ENCODE peak calls at places on chromosomes 3 and 15, in five cellular contexts. X, O, E, H and C are unnamed samples.

GRCh38 chr3:71103430-71103881 is 480.1 kb downstream of the FOXP1 start:
- DNase-seq in X (peak), O (no peak), H (peak), E (no peak), C (peak)

GRCh38 chr3:73024836-73025235 is 28.2 kb downstream of the PPP4R2 start:
- DNase-seq in H (peak), O (peak), X (no peak), E (no peak), C (no peak)

GRCh38 chr3:115931581-115931980 is 308.3 kb downstream of the GAP43 start:
- DNase-seq in O (no peak), X (no peak), H (peak), E (no peak), C (peak)

GRCh38 chr3:154844863-154845262 is 235.3 kb upstream of the MME start:
- DNase-seq in X (no peak), O (no peak), E (no peak), H (no peak), C (no peak)

GRCh38 chr3:45064512-45065372 is 38.6 kb downstream of the CLEC3B start:
- DNase-seq in O (peak), H (peak), X (peak), E (no peak), C (peak)

GRCh38 chr3:52204337-52205073 is 6.5 kb downstream of the ALAS1 start:
- DNase-seq in O (no peak), E (no peak), X (no peak), H (peak), C (peak)

GRCh38 chr15:89416339-89417183 is 79.8 kb downstream of the RHCG start:
- DNase-seq in H (peak), E (peak), X (peak), O (peak), C (peak)

GRCh38 chr3:184772667-184773272 is 39.2 kb upstream of the VPS8 start:
- DNase-seq in X (no peak), O (no peak), E (no peak), H (no peak), C (no peak)

GRCh38 chr3:11367116-11367781 is 95.1 kb downstream of the ATG7 start:
- DNase-seq in E (peak), O (no peak), H (peak), X (peak), C (peak)

GRCh38 chr15:52559583-52559982 is 9.2 kb downstream of the ARPP19 start:
- DNase-seq in X (peak), O (no peak), H (no peak), E (no peak), C (peak)

GRCh38 chr15:70604671-70605070 is 158.7 kb downstream of the UACA start:
- DNase-seq in X (no peak), E (peak), H (peak), O (no peak), C (peak)

GRCh38 chr3:138284957-138285477 is 44.6 kb downstream of the NME9 start:
- DNase-seq in X (no peak), O (no peak), H (peak), E (peak), C (no peak)

GRCh38 chr3:15326037-15326436 is 6.3 kb downstream of the SH3BP5 start:
- DNase-seq in X (no peak), O (no peak), H (peak), E (no peak), C (peak)

GRCh38 chr3:16658933-16659793 is 53.9 kb upstream of the DAZL start:
- DNase-seq in E (no peak), X (no peak), H (peak), O (no peak), C (no peak)

GRCh38 chr15:84079885-84080777 is 155.4 kb upstream of the GOLGA6L4 start:
- DNase-seq in E (no peak), H (no peak), O (peak), X (peak), C (peak)
- TF ChIP-seq EZH2 in E (peak), H (no peak), O (no peak), X (peak), C (no peak)

DNA sequence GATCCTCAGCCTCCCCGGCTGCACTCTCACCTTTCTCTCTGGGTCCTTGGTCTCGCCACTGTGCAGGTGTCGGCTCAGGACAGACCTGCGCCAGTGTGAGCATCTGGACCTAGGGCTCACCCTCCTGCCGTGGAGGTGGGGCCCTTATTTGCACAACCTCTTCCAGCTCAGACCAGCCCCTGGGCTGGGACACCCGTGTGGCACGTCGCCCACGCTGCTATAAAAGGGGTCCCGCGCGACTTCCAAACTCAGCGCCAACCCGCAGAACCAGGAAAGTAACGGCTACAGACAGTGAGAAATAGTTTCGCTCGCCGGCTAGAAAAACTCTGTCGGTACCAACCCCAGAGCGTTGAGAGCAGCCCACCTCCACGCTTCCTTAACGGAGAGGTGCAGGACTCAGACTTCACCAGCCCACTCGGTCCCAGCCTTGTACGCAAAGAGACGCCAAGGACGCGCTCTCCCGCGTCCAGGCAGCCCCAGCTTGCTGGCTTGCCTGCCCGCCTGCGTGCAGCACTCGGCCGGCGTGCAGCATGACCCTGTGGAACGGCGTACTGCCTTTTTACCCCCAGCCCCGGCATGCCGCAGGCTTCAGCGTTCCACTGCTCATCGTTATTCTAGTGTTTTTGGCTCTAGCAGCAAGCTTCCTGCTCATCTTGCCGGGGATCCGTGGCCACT is at the start of the genes DUOX2 and DUOXA2:
- DNase-seq in H (no peak), O (no peak), X (no peak), E (peak), C (no peak)
- TF ChIP-seq EZH2 in H (no peak), O (no peak), X (peak), E (no peak), C (peak)

GRCh38 chr3:113533534-113533892 is 1.2 kb downstream of the SIDT1 start:
- DNase-seq in O (no peak), E (no peak), H (peak), X (no peak), C (peak)

GRCh38 chr3:113535898-113536297 is 3.5 kb downstream of the SIDT1 start:
- DNase-seq in X (no peak), H (peak), E (peak), O (peak), C (no peak)

GRCh38 chr3:113534365-113534764 is 2.0 kb downstream of the SIDT1 start:
- DNase-seq in H (no peak), X (no peak), O (no peak), E (no peak), C (no peak)

GRCh38 chr3:113531826-113532697 is at the start of gene SIDT1:
- DNase-seq in O (no peak), E (peak), H (peak), X (no peak), C (peak)

DNA sequence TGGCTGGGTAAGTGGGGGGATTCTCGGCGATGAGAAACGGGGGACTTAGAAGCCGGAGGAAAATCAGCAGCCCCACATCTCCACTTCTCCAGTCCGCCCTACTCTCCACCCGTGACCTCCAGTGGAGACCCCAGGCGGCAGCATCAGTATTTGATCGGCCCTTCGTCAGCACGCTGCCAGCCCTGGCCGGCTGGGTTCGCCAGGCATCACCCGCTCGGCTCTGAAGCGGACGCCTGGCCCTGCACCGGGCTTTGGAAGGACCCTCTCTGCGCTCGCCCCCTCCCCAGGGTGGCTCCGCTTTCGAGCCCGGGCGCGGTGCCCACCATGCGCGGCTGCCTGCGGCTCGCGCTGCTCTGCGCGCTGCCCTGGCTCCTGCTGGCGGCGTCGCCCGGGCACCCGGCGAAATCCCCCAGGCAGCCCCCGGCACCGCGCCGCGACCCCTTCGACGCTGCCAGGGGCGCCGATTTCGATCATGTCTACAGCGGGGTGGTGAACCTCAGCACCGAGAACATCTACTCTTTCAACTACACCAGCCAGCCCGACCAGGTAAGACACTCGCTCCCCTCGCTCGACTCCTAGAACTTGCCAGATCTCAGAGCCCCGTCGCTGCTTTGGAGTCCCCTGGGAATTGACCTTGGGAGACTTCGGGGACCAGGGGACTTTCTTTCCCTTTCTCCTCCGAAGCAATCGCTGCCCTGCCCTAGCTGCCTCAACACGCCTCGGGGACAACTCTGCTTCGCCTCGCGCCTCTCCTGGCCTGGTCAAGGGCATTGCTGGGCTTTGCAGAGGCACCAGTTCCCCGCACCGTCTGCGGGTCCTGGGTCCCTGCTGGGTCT is 561 bp downstream of the SIDT1 start:
- DNase-seq in O (no peak), H (peak), E (peak), X (no peak), C (peak)
- TF ChIP-seq EZH2 in O (no peak), H (no peak), E (peak), X (peak), C (peak)

DNA sequence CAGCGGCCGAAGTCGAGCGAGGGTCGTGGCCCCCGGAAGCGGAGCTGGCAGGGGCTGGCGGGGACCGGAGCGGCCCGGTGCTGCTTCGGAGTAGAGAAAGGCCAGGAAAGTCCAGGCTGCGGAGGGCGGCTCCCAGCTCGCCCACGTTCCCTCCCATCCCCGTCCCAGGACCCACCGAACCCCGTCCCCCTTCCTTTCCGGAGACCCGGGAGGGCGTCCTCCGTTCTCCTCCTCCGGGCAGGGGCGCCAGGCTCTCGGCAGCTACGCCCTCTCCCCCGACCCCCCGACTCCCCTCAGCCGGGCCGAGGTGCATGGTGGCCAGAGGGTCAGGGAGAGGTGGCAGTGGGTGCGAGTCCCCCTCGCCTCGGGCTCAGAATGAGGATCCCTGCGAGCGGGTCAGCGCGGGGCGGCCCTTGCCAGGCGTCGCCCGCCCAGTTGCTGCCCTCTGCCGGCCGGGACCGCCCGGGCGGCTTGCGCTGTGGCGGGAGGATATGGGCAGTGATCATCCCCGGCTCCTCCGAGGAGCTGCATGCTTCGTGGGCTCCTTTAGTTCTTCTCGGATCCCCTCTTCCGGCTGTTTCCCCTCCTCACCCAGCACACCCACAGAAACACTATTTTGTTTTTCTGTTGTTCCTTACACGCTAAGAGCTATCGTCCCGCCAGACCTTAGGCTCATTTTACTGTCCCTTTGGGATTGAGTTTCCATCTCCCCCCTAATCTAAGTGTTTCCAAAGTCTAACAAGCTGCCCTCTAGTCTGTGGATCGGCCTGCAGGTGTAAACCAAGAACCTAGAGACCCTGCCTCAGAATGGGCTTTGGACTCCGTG is 744 bp upstream of the ALDH1A2 start:
- DNase-seq in E (peak), H (peak), O (peak), X (peak), C (peak)
- TF ChIP-seq EZH2 in E (peak), H (no peak), O (no peak), X (peak), C (no peak)

DNA sequence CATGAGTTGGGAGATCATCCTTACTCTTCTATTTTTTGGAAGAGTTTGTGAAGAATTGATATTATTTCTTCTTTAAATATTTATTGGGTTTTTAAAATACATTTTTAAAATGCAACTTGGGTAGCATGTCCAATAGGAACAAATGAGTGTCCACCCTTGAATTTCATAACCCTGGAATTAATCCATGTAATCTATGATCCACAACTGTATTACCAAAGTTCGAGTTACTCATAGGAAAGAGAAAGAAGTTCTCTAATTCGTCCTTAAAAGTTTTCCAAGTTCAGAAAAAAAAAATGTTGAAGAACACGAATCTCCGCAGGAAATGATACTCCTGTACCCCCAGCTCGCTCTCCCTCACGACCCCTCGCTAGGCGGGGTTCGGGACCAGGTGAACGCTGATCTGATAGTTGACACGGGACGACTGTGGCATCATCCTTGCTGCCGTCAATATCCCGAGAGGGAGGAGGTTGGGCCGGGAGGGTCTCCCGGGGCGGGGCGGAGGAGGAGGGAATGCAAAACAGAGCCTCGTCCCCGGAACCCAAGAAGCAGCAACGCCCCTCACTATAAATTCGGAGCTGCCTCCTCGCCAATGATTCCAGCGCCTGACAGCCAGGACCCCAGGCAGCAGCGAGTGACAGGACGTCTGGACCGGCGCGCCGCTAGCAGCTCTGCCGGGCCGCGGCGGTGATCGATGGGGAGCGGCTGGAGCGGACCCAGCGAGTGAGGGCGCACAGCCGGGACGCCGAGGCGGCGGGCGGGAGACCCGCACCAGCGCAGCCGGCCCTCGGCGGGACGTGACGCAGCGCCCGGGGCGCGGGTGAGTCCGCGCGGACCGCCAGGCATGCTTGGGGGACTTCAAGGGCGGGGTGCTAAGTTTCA is at the start of gene AGTR1:
- DNase-seq in X (peak), O (no peak), H (no peak), E (peak), C (peak)
- TF ChIP-seq EZH2 in X (no peak), O (no peak), H (peak), E (peak), C (no peak)

GRCh38 chr3:129978123-129978522 is 3.6 kb downstream of the TRH start:
- DNase-seq in E (no peak), H (no peak), O (no peak), X (no peak), C (no peak)

GRCh38 chr3:129972301-129972700 is 2.2 kb upstream of the TRH start:
- DNase-seq in H (no peak), O (no peak), X (no peak), E (no peak), C (no peak)

GRCh38 chr3:129974451-129975331 is at the start of gene TRH:
- DNase-seq in E (no peak), O (no peak), X (no peak), H (no peak), C (no peak)

GRCh38 chr3:129973853-129974252 is 667 bp upstream of the TRH start:
- DNase-seq in X (no peak), E (no peak), H (no peak), O (no peak), C (no peak)

DNA sequence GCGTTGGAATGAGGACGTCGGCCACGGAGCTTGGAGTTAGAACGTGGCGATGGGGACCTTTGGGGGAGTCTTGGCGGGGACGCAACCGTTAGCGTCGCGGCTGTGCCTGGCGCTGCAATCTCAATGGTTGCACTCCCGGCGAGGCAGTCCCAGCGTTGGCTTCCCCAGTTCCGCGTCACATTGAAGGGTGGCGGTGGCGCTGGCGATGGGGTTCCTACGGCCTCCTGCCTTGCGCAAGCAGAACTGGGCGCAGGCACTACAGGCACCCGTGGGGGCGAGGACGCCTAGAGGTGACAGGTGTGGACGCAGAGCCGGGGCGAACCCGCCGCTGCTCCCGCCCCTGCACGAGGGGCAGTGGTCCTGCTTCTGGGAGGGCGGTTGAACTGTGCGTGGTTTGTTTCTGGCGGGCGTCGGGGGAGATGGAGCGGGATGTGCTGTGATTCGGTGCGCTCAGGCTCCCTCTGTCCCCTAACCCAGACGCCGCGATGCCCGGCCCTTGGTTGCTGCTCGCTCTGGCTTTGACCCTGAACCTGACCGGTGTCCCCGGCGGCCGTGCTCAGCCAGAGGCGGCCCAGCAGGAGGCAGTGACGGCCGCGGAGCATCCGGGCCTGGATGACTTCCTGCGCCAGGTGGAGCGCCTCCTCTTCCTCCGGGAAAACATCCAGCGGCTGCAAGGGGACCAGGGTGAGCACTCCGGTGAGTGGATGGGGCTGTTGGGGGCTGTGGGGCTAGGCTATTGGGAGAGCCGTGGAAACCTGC is 991 bp downstream of the TRH start:
- DNase-seq in H (no peak), E (peak), O (no peak), X (no peak), C (peak)
- TF ChIP-seq EZH2 in H (no peak), E (no peak), O (no peak), X (peak), C (peak)

GRCh38 chr15:76061700-76062099 is 1.9 kb downstream of the TMEM266 start:
- DNase-seq in X (no peak), E (no peak), H (no peak), O (no peak), C (no peak)

GRCh38 chr15:76057332-76058000 is 2.3 kb upstream of the TMEM266 start:
- DNase-seq in X (peak), E (peak), O (peak), H (peak), C (peak)

GRCh38 chr15:76060098-76060989 is 559 bp downstream of the TMEM266 start:
- DNase-seq in E (no peak), H (no peak), O (no peak), X (no peak), C (no peak)

GRCh38 chr15:76058714-76059319 is 968 bp upstream of the TMEM266 start:
- DNase-seq in H (peak), E (peak), O (peak), X (peak), C (peak)

DNA sequence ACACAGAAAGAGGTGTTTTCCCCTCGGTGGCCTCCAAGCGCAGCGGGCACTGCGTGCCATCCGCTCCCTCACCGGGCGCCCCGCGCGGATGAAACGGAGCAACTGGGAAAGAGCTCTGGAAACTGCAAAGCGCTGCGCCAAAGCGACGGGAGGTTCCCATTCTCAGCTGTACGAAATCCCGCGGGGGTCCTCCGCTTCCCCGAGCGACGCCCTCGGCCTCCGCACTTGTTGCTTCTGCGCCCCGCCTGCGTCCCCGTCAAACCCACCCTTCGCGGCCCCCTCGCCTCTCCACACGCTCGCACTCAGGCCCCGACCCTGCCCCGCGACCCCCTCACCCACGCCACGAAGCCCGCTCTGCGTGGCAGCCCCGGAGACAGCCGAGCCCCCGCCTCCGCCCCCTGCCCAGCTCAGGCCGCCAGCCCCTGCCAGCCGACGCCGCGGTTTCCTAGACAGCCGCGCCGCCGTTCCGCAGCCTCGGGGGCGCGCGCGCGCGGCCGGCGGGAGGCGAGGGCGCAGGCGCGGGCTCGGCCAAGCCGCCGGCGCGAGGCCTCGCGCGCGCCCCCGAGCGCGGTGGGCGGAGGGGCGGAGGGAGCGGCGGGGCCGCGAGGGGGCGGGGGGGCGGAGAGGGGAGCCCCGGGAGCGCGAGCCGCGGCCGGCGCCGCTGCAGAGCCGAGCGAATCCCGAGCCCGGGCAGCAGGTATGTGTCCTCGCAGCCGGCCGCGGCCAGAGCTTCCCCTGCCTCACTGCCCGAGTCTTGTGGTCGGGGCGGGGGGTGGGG is at the start of gene TMEM266:
- DNase-seq in H (peak), X (peak), O (peak), E (peak), C (peak)
- TF ChIP-seq EZH2 in H (no peak), X (no peak), O (no peak), E (no peak), C (no peak)